ENCODE peak calls at places on chromosomes 11 and 22, in six cellular contexts. H, L, X, N, Q and E are unnamed samples.

GRCh38 chr22:49469896-49470740 is 357.6 kb downstream of the BRD1 start:
- DNase-seq in N (no peak), X (no peak), H (no peak), L (no peak), Q (no peak), E (no peak)

GRCh38 chr11:44437122-44437521 is 127.2 kb upstream of the ALX4 start:
- DNase-seq in H (no peak), X (no peak), Q (no peak), L (no peak), N (no peak), E (no peak)

GRCh38 chr11:61888043-61888442 is 3.3 kb downstream of the FADS3 start:
- DNase-seq in H (peak), Q (no peak), L (no peak), X (peak), N (no peak), E (peak)

GRCh38 chr22:42957544-42957943 is 57.4 kb downstream of the PACSIN2 start:
- DNase-seq in X (no peak), H (no peak), N (no peak), L (no peak), Q (no peak), E (no peak)

GRCh38 chr11:9573775-9574555 is 495 bp downstream of the WEE1 start:
- DNase-seq in N (peak), X (peak), L (no peak), H (no peak), Q (peak), E (no peak)

GRCh38 chr11:43547411-43547718 is 133.2 kb upstream of the HSD17B12 start:
- DNase-seq in H (no peak), X (no peak), Q (no peak), L (no peak), N (no peak), E (no peak)

GRCh38 chr11:94117871-94118270 is 10.8 kb upstream of the PANX1 start:
- DNase-seq in Q (no peak), N (no peak), H (no peak), L (no peak), X (peak), E (no peak)

GRCh38 chr22:41397143-41397811 is 15.5 kb downstream of the TEF start:
- DNase-seq in X (no peak), N (no peak), Q (no peak), H (no peak), L (no peak), E (no peak)

GRCh38 chr11:93169950-93170561 is 27.7 kb downstream of the SLC36A4 start:
- DNase-seq in N (no peak), X (peak), L (no peak), Q (no peak), H (no peak), E (peak)

GRCh38 chr11:724063-724732 is 18.2 kb downstream of the EPS8L2 start:
- DNase-seq in H (no peak), Q (no peak), L (no peak), X (no peak), N (no peak), E (no peak)

GRCh38 chr11:102882389-102883024 is 7.7 kb upstream of the MMP12 start:
- DNase-seq in N (no peak), Q (no peak), H (no peak), X (peak), L (no peak), E (peak)

GRCh38 chr11:12410006-12410728 is 32.8 kb downstream of the PARVA start:
- DNase-seq in N (no peak), L (no peak), H (no peak), Q (no peak), X (peak), E (peak)

GRCh38 chr11:63608353-63609345 is 5.6 kb downstream of the PLAAT3 start:
- DNase-seq in N (no peak), H (no peak), X (peak), Q (no peak), L (no peak), E (peak)

GRCh38 chr22:49825944-49826602 is 1.6 kb downstream of the BRD1 start:
- DNase-seq in N (peak), H (no peak), L (no peak), X (peak), Q (peak), E (peak)

GRCh38 chr11:34830035-34830434 is 86.1 kb downstream of the APIP start:
- DNase-seq in H (no peak), L (no peak), N (no peak), Q (no peak), X (no peak), E (no peak)

GRCh38 chr11:62669420-62670161 is 1.9 kb upstream of the UQCC3 start:
- DNase-seq in L (no peak), Q (no peak), N (no peak), X (no peak), H (no peak), E (no peak)

GRCh38 chr22:35900483-35901168 is 128.0 kb downstream of the RBFOX2 start:
- DNase-seq in Q (no peak), L (no peak), H (no peak), N (no peak), X (peak), E (peak)

GRCh38 chr11:47551086-47551485 is 1.8 kb downstream of the CELF1 start:
- DNase-seq in Q (no peak), X (peak), H (no peak), N (no peak), L (no peak), E (peak)

GRCh38 chr22:37062366-37062655 is 10.8 kb downstream of the KCTD17 start:
- DNase-seq in Q (no peak), N (no peak), H (no peak), X (no peak), L (no peak), E (no peak)